ENCODE peak calls at places on chromosomes 12 and 14, in seven cellular contexts. U, P, F, C, H, S and Q are unnamed samples.

GRCh38 chr14:78530078-78530477 is 359.9 kb downstream of the NRXN3 start:
- DNase-seq in P (peak; percentile 44), F (peak; percentile 67), S (peak; percentile 31), H (peak; percentile 23), U (no peak), C (peak; percentile 10), Q (no peak)

GRCh38 chr12:115760231-115760630 is 517.3 kb downstream of the MED13L start:
- DNase-seq in U (no peak), F (no peak), S (no peak), H (no peak), P (no peak), C (no peak), Q (no peak)

GRCh38 chr12:82299617-82300016 is 58.6 kb downstream of the CCDC59 start:
- DNase-seq in F (no peak), H (no peak), U (no peak), C (peak; percentile 94), P (no peak), S (peak; percentile 47), Q (no peak)

GRCh38 chr12:109287181-109287580 is 21.9 kb downstream of the FOXN4 start:
- DNase-seq in P (no peak), H (no peak), U (no peak), F (no peak), C (no peak), S (no peak), Q (peak; percentile 55)

GRCh38 chr12:25295361-25295760 is 44.6 kb upstream of the KRAS start:
- DNase-seq in U (no peak), P (no peak), S (peak; percentile 62), F (no peak), H (no peak), C (no peak), Q (no peak)

GRCh38 chr12:78121969-78122610 is 291.4 kb downstream of the NAV3 start:
- DNase-seq in F (no peak), S (no peak), C (peak; percentile 53), U (no peak), H (no peak), P (no peak), Q (peak; percentile 45)

GRCh38 chr14:85391455-85391854 is 138.5 kb upstream of the FLRT2 start:
- DNase-seq in S (no peak), P (no peak), F (no peak), U (no peak), H (no peak), C (no peak), Q (no peak)

GRCh38 chr12:91074068-91074819 is 16.4 kb upstream of the KERA start:
- DNase-seq in C (peak; percentile 31), U (no peak), H (no peak), S (peak; percentile 56), P (no peak), F (no peak), Q (no peak)

GRCh38 chr14:65131176-65131765 is 29.0 kb upstream of the MAX start:
- DNase-seq in H (peak; percentile 77), S (no peak), P (no peak), C (peak; percentile 73), U (no peak), F (no peak), Q (no peak)

GRCh38 chr14:100076630-100077029 is 11.4 kb downstream of the EVL start:
- DNase-seq in P (peak; percentile 28), H (peak; percentile 35), F (no peak), C (peak; percentile 63), S (peak; percentile 56), U (no peak), Q (no peak)

GRCh38 chr12:89236748-89237428 is 115.4 kb downstream of the DUSP6 start:
- DNase-seq in F (no peak), S (peak; percentile 42), H (peak; percentile 97), P (no peak), U (no peak), C (peak; percentile 70), Q (no peak)

GRCh38 chr14:20848316-20848954 is 42.8 kb upstream of the RNASE3 start:
- DNase-seq in F (no peak), P (peak; percentile 40), C (peak; percentile 35), S (no peak), U (no peak), H (peak; percentile 95), Q (no peak)

DNA sequence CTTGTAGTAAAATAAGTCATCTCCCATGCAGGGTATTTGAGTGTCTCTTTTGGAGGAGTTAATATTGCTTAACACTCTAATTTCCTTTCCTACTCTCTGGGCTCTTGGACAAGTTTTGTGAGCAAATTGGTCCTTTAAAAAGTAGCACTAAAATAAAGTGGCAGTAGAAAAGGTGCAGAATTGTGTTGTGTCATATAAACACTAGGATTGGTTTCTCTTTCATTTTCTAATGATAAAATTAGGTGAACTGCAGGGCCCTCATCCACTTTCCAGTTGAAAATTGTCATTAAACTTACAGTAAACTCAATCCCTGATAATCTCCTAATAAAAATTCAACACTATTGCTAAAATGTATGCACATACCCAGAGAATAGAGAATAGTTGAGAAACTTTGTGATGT is 42.6 kb upstream of the REP15 start:
- DNase-seq in F (no peak), S (no peak), P (no peak), H (no peak), U (no peak), C (no peak), Q (no peak)
- H3K9ac ChIP-seq in F (no peak overlapping the region), S (peak overlapping the region; percentile 54), P (no peak overlapping the region), H (no peak overlapping the region), U (no peak overlapping the region), C (no peak overlapping the region), Q (no peak overlapping the region)

GRCh38 chr14:47422191-47422590 is 253.2 kb downstream of the MDGA2 start:
- DNase-seq in U (no peak), H (no peak), S (no peak), P (no peak), C (no peak), F (no peak), Q (no peak)
- H3K9ac ChIP-seq in U (no peak overlapping the region), H (no peak overlapping the region), S (no peak overlapping the region), P (no peak overlapping the region), C (no peak overlapping the region), F (no peak overlapping the region), Q (no peak overlapping the region)

GRCh38 chr12:14261861-14262260 is 103.6 kb upstream of the ATF7IP start:
- DNase-seq in H (no peak), P (no peak), U (no peak), F (no peak), S (no peak), C (no peak), Q (no peak)

GRCh38 chr12:14259481-14260010 is 105.9 kb upstream of the ATF7IP start:
- DNase-seq in F (no peak), C (no peak), U (no peak), P (no peak), S (no peak), H (no peak), Q (no peak)

GRCh38 chr12:14258468-14258947 is 107.0 kb upstream of the ATF7IP start:
- DNase-seq in C (no peak), H (no peak), P (no peak), S (no peak), U (no peak), F (no peak), Q (no peak)

GRCh38 chr12:14261096-14261495 is 104.4 kb upstream of the ATF7IP start:
- DNase-seq in H (no peak), S (no peak), U (no peak), F (no peak), C (no peak), P (no peak), Q (no peak)

DNA sequence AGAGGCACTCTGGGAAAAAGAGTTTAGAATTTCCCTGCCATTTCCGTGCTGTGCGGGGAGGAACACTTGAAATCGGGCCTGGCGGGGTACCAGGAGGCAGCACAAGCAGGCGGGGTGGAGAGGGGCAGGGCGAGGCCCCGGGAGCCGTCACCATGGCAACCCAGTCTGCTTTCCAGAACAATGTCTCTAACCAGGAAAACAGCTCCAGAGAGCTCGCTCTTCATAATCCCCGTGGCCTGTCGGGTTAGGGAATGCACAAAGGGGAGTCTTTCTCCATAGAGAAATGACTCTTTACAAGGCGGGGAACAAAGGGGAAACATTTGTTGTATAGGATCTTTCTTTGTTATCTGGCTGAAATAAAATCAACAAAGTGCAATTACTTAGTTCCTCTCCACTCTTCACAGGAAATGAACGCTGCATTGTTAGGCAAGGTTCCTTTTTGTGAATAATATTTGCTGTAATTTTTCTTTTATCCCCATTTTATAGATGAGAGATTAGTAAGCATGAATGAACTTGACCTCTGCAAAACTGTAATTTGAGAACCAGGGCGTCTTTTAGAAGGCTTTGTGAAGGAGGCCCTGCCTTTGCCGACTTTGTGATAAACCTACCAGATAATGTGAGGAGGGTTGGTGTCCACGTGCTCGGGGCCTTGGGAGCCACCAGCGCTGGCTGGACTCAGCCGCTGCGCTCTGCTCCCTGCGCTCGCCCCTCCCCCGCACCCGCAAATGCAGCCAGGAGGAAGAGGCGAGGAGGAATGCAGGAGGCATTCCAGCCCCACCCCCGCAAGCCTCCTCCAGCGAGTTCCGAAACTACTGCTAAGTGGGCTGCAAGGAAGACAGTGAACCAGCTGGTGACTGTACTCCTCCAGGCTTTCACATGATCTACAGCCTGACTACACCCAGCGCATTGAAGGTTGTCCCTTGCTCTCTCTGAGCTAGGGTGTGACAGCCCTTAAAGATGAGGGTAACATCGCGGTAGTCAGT is 105.2 kb upstream of the ATF7IP start:
- DNase-seq in S (peak; percentile 83), P (peak; percentile 84), H (peak; percentile 78), U (no peak), F (peak; percentile 93), C (peak; percentile 98), Q (peak; percentile 97)
- H3K9ac ChIP-seq in S (peak overlapping the region; percentile 80), P (peak overlapping the region; percentile 15), H (peak overlapping the region; percentile 56), U (no peak overlapping the region), F (peak overlapping the region; percentile 85), C (no peak overlapping the region), Q (peak overlapping the region; percentile 55)

GRCh38 chr12:103586791-103587370 is at the start of gene STAB2:
- DNase-seq in H (no peak), C (no peak), U (no peak), S (no peak), P (no peak), F (no peak), Q (no peak)
- H3K9ac ChIP-seq in H (no peak within 1 kb of the TSS), C (no peak within 1 kb of the TSS), U (no peak within 1 kb of the TSS), S (no peak within 1 kb of the TSS), P (no peak within 1 kb of the TSS), F (no peak within 1 kb of the TSS), Q (no peak within 1 kb of the TSS)

GRCh38 chr12:73973486-73973885 is 564.1 kb upstream of the ATXN7L3B start:
- DNase-seq in U (no peak), S (no peak), F (no peak), P (no peak), H (no peak), C (no peak), Q (no peak)
- H3K9ac ChIP-seq in U (no peak overlapping the region), S (no peak overlapping the region), F (no peak overlapping the region), P (no peak overlapping the region), H (no peak overlapping the region), C (no peak overlapping the region), Q (no peak overlapping the region)

GRCh38 chr12:62657363-62657632 is 190.7 kb downstream of the MON2 start:
- DNase-seq in S (peak; percentile 33), P (no peak), F (no peak), H (no peak), U (no peak), C (no peak), Q (no peak)

GRCh38 chr12:62656576-62657362 is 190.1 kb downstream of the MON2 start:
- DNase-seq in H (no peak), C (no peak), P (no peak), U (no peak), F (no peak), S (no peak), Q (no peak)

GRCh38 chr12:62658910-62659309 is 192.3 kb downstream of the MON2 start:
- DNase-seq in S (no peak), H (no peak), P (no peak), U (no peak), F (no peak), C (no peak), Q (no peak)

GRCh38 chr12:62660763-62661162 is 194.1 kb downstream of the MON2 start:
- DNase-seq in C (peak; percentile 82), S (peak; percentile 80), F (no peak), P (no peak), H (peak; percentile 75), U (no peak), Q (no peak)

GRCh38 chr12:62659457-62660295 is 193.1 kb downstream of the MON2 start:
- DNase-seq in S (no peak), F (peak; percentile 56), P (no peak), C (no peak), U (no peak), H (no peak), Q (no peak)
- H3K9ac ChIP-seq in S (peak overlapping the region; percentile 48), F (peak overlapping the region; percentile 52), P (no peak overlapping the region), C (no peak overlapping the region), U (no peak overlapping the region), H (no peak overlapping the region), Q (no peak overlapping the region)